ENCODE peak calls at places on chromosome 17, in eight cellular contexts. O is H1, X is GM12878, J is uterus, K is IMR-90, T is tibial nerve, Q is A549, W is ovary. L is an unnamed sample.
A peak's percentile ranks its signal among the peaks of the same experiment; 100 is the strongest.

GRCh38 chr17:54172096-54172495 is 349.4 kb downstream of the KIF2B start:
- DNase-seq in O (no peak), J (no peak), W (no peak), X (no peak), Q (no peak), T (no peak), K (no peak), L (no peak)

GRCh38 chr17:82794781-82795505 is 43.1 kb downstream of the TBCD start:
- DNase-seq in X (no peak), K (peak; percentile 20), W (no peak), J (no peak), T (no peak), O (no peak), Q (no peak), L (no peak)

GRCh38 chr17:13385481-13385907 is 216.2 kb downstream of the HS3ST3A1 start:
- DNase-seq in W (no peak), X (no peak), K (peak; percentile 22), J (no peak), Q (no peak), O (no peak), T (peak; percentile 14), L (no peak)

GRCh38 chr17:40281663-40282062 is 6.0 kb upstream of the CDC6 start:
- DNase-seq in W (no peak), X (no peak), J (no peak), Q (no peak), K (no peak), O (no peak), T (no peak), L (no peak)

GRCh38 chr17:11598274-11599221 is at the start of gene DNAH9:
- DNase-seq in J (peak; percentile 98), K (no peak), O (peak; percentile 78), X (no peak), Q (peak; percentile 62), W (peak; percentile 99), T (peak; percentile 95), L (peak; percentile 98)

GRCh38 chr17:17385502-17385901 is 82.3 kb downstream of the NT5M start:
- DNase-seq in O (no peak), X (no peak), Q (no peak), T (no peak), K (no peak), J (no peak), W (no peak), L (no peak)

GRCh38 chr17:65254166-65254565 is 117.0 kb downstream of the RGS9 start:
- DNase-seq in Q (no peak), T (no peak), J (no peak), K (peak; percentile 17), X (no peak), O (no peak), W (no peak), L (peak; percentile 40)

GRCh38 chr17:58504826-58505351 is 9.5 kb downstream of the MTMR4 start:
- DNase-seq in W (no peak), O (no peak), K (no peak), T (no peak), X (peak; percentile 68), Q (no peak), J (no peak), L (peak; percentile 39)

GRCh38 chr17:61208301-61209098 is 191.1 kb upstream of the TBX2 start:
- DNase-seq in Q (no peak), T (no peak), J (no peak), W (no peak), O (no peak), X (no peak), K (peak; percentile 64), L (no peak)

GRCh38 chr17:81683208-81683583 is 401 bp downstream of the ARL16 start:
- DNase-seq in J (no peak), K (peak; percentile 5), O (no peak), W (no peak), T (no peak), Q (no peak), X (no peak), L (no peak)

GRCh38 chr17:65027305-65027704 is 29.2 kb downstream of the GNA13 start:
- DNase-seq in X (peak; percentile 45), Q (peak; percentile 83), K (peak; percentile 83), T (no peak), J (no peak), W (no peak), O (peak; percentile 17), L (no peak)

GRCh38 chr17:36869856-36870617 is 67.2 kb upstream of the LHX1 start:
- DNase-seq in W (no peak), O (no peak), X (no peak), K (peak; percentile 17), Q (peak; percentile 73), T (no peak), J (no peak), L (no peak)

GRCh38 chr17:36867716-36868115 is 69.6 kb upstream of the LHX1 start:
- DNase-seq in T (no peak), X (no peak), J (no peak), W (no peak), O (no peak), Q (no peak), K (no peak), L (no peak)

GRCh38 chr17:36869441-36869840 is 67.8 kb upstream of the LHX1 start:
- DNase-seq in O (no peak), X (no peak), T (no peak), W (no peak), Q (no peak), J (no peak), K (no peak), L (no peak)

GRCh38 chr17:36864827-36865320 is 72.4 kb upstream of the LHX1 start:
- DNase-seq in W (no peak), O (no peak), X (no peak), J (no peak), Q (no peak), T (no peak), K (no peak), L (no peak)

GRCh38 chr17:36870618-36871002 is 66.7 kb upstream of the LHX1 start:
- DNase-seq in J (no peak), K (no peak), O (no peak), X (no peak), Q (no peak), W (no peak), T (no peak), L (no peak)
- TF ChIP-seq CTCF in J (no peak), K (no peak), O (peak; percentile 46), X (no peak), Q (no peak), W (no peak), T (no peak), L (no peak)

DNA sequence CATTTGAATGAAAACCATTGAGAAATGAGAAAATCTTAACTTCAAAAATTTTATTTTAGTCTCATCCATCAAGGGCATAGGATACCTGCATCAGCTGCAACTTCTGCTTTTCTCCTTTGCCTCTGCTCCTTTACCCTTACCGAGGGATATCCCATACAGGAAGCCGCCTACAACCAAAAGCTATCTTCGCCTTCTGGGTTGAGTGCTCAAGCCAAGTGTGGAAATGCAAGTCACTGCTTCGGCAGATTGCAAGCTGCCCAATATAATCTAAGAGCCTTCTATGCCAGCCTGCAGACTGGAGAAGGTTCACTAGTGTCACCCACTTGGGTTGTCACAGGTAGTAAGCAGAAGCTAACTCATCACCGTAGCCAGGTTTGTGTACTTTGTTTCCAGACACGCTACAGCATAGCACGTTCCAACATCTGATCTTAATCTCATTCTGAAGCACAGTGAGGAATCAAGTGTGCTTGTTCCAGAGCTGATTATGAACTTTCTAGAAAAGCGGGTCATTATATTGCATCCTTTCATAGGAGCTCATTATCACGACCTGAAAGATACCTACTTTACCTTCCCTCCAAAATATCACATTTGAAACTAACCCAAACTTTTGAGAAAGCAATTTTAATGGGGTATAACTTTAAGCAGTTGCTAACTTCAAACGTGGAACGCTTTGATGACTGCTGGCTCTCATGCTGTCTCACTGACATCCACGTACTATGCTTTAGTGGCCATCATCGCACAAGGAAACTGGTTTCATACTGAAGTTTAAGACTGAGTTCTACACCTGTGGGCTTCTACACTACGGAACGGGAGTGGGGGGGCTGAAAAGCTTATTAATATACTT is 8.0 kb upstream of the UNK start:
- DNase-seq in W (no peak), J (peak; percentile 23), T (no peak), K (no peak), Q (no peak), X (no peak), O (no peak), L (peak; percentile 30)
- TF ChIP-seq POLR2A in W (no peak), J (no peak), T (no peak), K (peak; percentile 40), Q (no peak), X (peak; percentile 84), O (peak; percentile 90), L (no peak)

GRCh38 chr17:8051831-8052230 is 13.0 kb downstream of the ALOX15B start:
- DNase-seq in O (no peak), X (no peak), J (no peak), Q (no peak), T (no peak), K (no peak), W (no peak), L (no peak)
- H3K4me3 ChIP-seq in O (no peak overlapping the region), X (no peak overlapping the region), J (no peak overlapping the region), Q (no peak overlapping the region), T (no peak overlapping the region), K (no peak overlapping the region), W (no peak overlapping the region), L (no peak overlapping the region)

GRCh38 chr17:21094298-21094704 is 32.5 kb upstream of the DHRS7B start:
- DNase-seq in K (no peak), W (no peak), J (no peak), T (no peak), Q (no peak), O (no peak), X (no peak), L (no peak)
- TF ChIP-seq CTCF in K (no peak), W (no peak), J (no peak), T (no peak), Q (no peak), O (no peak), X (no peak), L (no peak)

L was measured in lower leg skin.